ENCODE peak calls at places on chromosomes 1 and 21, in nine cellular contexts. U, O, J, S, A, P, F, X and M are unnamed samples.

GRCh38 chr1:43495204-43495603 is 35.5 kb upstream of the PTPRF start:
- ATAC-seq in X (no peak), J (no peak), P (no peak), A (no peak), S (no peak), U (no peak), O (no peak), F (no peak), M (no peak)

GRCh38 chr1:57503337-57503736 is 79.5 kb upstream of the DAB1 start:
- ATAC-seq in F (no peak), P (no peak), S (no peak), O (no peak), U (no peak), J (no peak), A (no peak), X (no peak), M (no peak)

GRCh38 chr1:198970919-198971318 is 332.1 kb downstream of the PTPRC start:
- ATAC-seq in X (no peak), A (no peak), P (peak; percentile 34), F (peak; percentile 96), O (peak; percentile 61), S (peak; percentile 35), U (no peak), J (no peak), M (no peak)

GRCh38 chr1:81505831-81506230 is 294.9 kb upstream of the ADGRL2 start:
- ATAC-seq in F (no peak), A (no peak), S (no peak), J (no peak), X (peak; percentile 28), P (no peak), O (no peak), U (no peak), M (no peak)

GRCh38 chr1:43830802-43831201 is 102.8 kb upstream of the ARTN start:
- ATAC-seq in S (no peak), F (peak; percentile 74), X (no peak), P (no peak), O (no peak), A (peak; percentile 73), J (no peak), U (no peak), M (no peak)

GRCh38 chr1:101026394-101026788 is 807 bp upstream of the DPH5 start:
- ATAC-seq in J (no peak), O (no peak), U (no peak), A (no peak), X (no peak), P (no peak), F (no peak), S (no peak), M (no peak)

GRCh38 chr1:231643333-231644237 is 17.0 kb downstream of the DISC1 start:
- ATAC-seq in F (no peak), A (no peak), J (no peak), X (no peak), O (no peak), U (no peak), S (no peak), P (no peak), M (no peak)

GRCh38 chr1:166307261-166308188 is 140.7 kb upstream of the FAM78B start:
- ATAC-seq in U (peak; percentile 39), J (no peak), X (no peak), O (no peak), A (no peak), P (no peak), S (no peak), F (no peak), M (no peak)

GRCh38 chr1:21847223-21848205 is 35.4 kb downstream of the LDLRAD2 start:
- ATAC-seq in P (no peak), J (no peak), F (no peak), O (no peak), A (no peak), X (no peak), S (no peak), U (no peak), M (no peak)

GRCh38 chr1:183810172-183810571 is 5.3 kb downstream of the RGL1 start:
- ATAC-seq in X (no peak), U (no peak), J (no peak), A (no peak), F (peak; percentile 37), O (no peak), P (no peak), S (no peak), M (no peak)

GRCh38 chr21:44423312-44423821 is 31.9 kb upstream of the LRRC3 start:
- ATAC-seq in P (no peak), U (no peak), A (no peak), J (no peak), O (no peak), X (peak; percentile 57), S (no peak), F (no peak), M (no peak)

GRCh38 chr1:1927751-1928150 is 8.7 kb upstream of the TMEM52 start:
- ATAC-seq in X (no peak), P (no peak), U (peak; percentile 36), A (no peak), F (no peak), O (no peak), S (no peak), J (no peak), M (no peak)

GRCh38 chr1:91827094-91828006 is 58.6 kb downstream of the TGFBR3 start:
- ATAC-seq in O (no peak), P (no peak), A (no peak), F (no peak), J (peak; percentile 54), X (no peak), U (peak; percentile 78), S (peak; percentile 32), M (peak; percentile 39)

GRCh38 chr1:230174765-230175747 is 108.0 kb downstream of the GALNT2 start:
- ATAC-seq in X (no peak), P (no peak), J (no peak), A (no peak), O (no peak), S (no peak), F (no peak), U (no peak), M (no peak)

GRCh38 chr1:170678196-170678595 is 14.3 kb downstream of the PRRX1 start:
- ATAC-seq in X (no peak), O (no peak), J (no peak), F (no peak), A (no peak), P (no peak), U (no peak), S (no peak), M (no peak)

GRCh38 chr1:78797108-78797781 is 147.6 kb downstream of the IFI44 start:
- ATAC-seq in U (no peak), A (no peak), X (no peak), S (no peak), J (no peak), F (no peak), P (no peak), O (no peak), M (no peak)